ENCODE peak calls at places on chromosomes 3 and 15, in six cellular contexts. S is dorsolateral prefrontal cortex, U is upper lobe of left lung, P is lower leg skin, O is pancreas, Z is lower lobe of right lung. W is an unnamed sample.

GRCh38 chr3:145183261-145183660 is 977.7 kb downstream of the PLOD2 start:
- DNase-seq in S (no peak), U (no peak), P (no peak), O (no peak), Z (no peak), W (no peak)

GRCh38 chr3:53181528-53181927 is 20.5 kb downstream of the PRKCD start:
- DNase-seq in S (no peak), U (no peak), P (no peak), O (no peak), Z (no peak), W (no peak)

GRCh38 chr15:77674327-77674726 is 41.6 kb upstream of the LINGO1 start:
- DNase-seq in S (no peak), U (no peak), P (no peak), O (no peak), Z (no peak), W (no peak)

GRCh38 chr3:71881732-71882131 is 96.8 kb upstream of the PROK2 start:
- DNase-seq in S (no peak), U (no peak), P (no peak), O (no peak), Z (no peak), W (no peak)

GRCh38 chr3:102225407-102226132 is 209.2 kb upstream of the ZPLD1 start:
- DNase-seq in S (no peak), U (no peak), P (no peak), O (no peak), Z (no peak), W (no peak)

GRCh38 chr15:63530235-63530634 is 25.8 kb downstream of the USP3 start:
- DNase-seq in S (no peak), U (no peak), P (no peak), O (no peak), Z (no peak), W (no peak)

GRCh38 chr15:25863067-25863967 is at the start of gene ATP10A:
- DNase-seq in S (no peak), U (peak), P (no peak), O (no peak), Z (peak), W (no peak)

GRCh38 chr3:69723389-69723788 is 15.9 kb upstream of the MITF start:
- DNase-seq in S (no peak), U (no peak), P (no peak), O (no peak), Z (no peak), W (no peak)

GRCh38 chr3:112427123-112427522 is 72.1 kb downstream of the BTLA start:
- DNase-seq in S (no peak), U (no peak), P (no peak), O (no peak), Z (no peak), W (no peak)

GRCh38 chr3:62923092-62923491 is 47.9 kb upstream of the CADPS start:
- DNase-seq in S (no peak), U (no peak), P (no peak), O (no peak), Z (no peak), W (no peak)

GRCh38 chr3:38084019-38084968 is 45.3 kb downstream of the DLEC1 start:
- DNase-seq in S (no peak), U (no peak), P (no peak), O (no peak), Z (no peak), W (no peak)

GRCh38 chr3:31423522-31423921 is 109.2 kb upstream of the STT3B start:
- DNase-seq in S (no peak), U (no peak), P (no peak), O (no peak), Z (no peak), W (no peak)

GRCh38 chr3:58719684-58720083 is 53.1 kb upstream of the FAM3D start:
- DNase-seq in S (no peak), U (no peak), P (no peak), O (no peak), Z (no peak), W (no peak)

GRCh38 chr15:57743424-57743823 is 36.9 kb downstream of the POLR2M start:
- DNase-seq in S (no peak), U (no peak), P (no peak), O (no peak), Z (no peak), W (no peak)

DNA sequence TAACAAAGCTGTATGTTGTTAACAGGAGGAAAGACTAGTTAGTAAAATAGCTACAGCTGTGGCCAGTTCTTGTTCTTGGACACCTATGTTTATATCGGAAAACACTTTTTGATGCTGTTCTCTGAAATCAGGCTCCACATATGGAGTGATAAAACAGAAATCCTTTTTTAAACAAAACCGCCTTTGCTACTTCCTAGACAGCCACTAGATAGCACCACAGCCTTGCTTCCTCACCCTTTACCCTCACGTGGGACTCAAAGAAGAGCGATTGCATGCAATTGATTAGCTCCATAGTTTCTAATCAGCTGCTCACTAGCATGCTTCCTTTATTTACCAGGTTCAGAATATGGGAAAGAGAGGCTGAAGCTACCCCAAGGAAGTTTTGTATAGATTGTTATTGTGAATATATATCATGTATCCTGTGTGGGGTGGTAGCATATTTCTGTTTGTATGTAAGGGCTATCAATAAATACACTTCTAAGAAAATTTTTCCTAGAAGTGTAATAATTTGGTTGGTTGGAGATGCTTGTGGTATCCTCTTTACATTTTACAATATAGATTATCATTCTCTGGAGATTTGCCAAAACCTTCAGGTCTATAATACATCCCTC is 4.3 kb upstream of the MTFMT start:
- DNase-seq in S (no peak), U (no peak), P (no peak), O (no peak), Z (no peak), W (no peak)
- TF ChIP-seq CTCF in S (peak), U (peak), P (no peak), O (no peak), Z (peak), W (no peak)

GRCh38 chr15:74337146-74337545 is 30.3 kb downstream of the CYP11A1 start:
- DNase-seq in S (no peak), U (no peak), P (no peak), O (no peak), Z (peak), W (no peak)

GRCh38 chr15:74337607-74338211 is 29.7 kb downstream of the CYP11A1 start:
- DNase-seq in S (no peak), U (no peak), P (no peak), O (no peak), Z (peak), W (no peak)

GRCh38 chr15:74334127-74334526 is 33.3 kb downstream of the CYP11A1 start:
- DNase-seq in S (no peak), U (no peak), P (no peak), O (no peak), Z (no peak), W (no peak)

GRCh38 chr15:74335396-74335795 is 32.0 kb downstream of the CYP11A1 start:
- DNase-seq in S (no peak), U (no peak), P (no peak), O (peak), Z (peak), W (no peak)

DNA sequence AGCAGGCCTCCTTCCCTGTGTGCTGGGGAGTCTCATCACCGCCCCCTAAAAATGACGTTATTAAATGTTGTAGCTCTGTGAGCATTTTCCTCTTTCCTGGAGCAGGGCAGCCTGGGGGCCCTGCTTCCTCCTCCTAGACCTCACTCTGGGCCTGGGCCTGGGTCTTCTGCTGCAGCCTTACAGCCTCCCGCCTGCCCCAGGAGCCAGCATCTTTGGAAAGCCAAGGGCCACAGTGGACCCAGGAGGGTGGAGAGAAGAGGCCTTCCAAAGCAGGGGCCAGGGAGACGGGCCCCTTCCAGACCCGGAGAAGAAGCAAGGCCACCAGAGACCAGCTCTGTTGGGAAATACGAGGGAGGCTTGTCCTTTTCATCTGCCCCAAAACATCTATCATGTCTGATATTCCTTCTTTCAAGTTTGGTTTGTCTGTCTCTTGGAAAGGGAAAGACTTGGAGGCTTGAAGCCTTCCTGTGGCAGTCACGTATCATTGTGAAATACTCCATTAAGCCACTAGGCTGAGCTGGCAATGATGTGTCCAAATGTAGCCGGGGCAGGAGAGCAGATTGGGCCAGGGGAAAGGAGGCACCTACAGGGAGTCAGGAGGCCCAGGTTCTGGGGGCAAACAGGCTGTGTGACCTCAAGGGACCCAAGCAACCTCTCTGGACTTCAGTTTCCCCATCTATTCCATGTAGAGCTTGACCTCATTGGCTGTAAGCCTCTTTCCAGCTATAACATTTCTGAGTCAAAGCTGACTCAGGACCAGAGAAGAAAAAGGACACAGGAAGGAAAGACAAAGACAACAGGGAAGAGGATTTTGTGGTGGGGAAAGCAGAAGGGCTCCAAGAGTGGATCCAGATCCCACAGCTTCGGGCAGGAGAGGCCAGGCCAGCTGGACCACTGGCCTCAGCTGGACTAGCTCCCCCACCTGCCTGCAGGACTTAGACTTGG is 31.1 kb downstream of the CYP11A1 start:
- DNase-seq in S (no peak), U (peak), P (no peak), O (no peak), Z (peak), W (no peak)
- TF ChIP-seq CTCF in S (no peak), U (no peak), P (no peak), O (no peak), Z (no peak), W (no peak)

GRCh38 chr15:60591491-60592385 is 112.8 kb upstream of the ICE2 start:
- DNase-seq in S (peak), U (peak), P (no peak), O (peak), Z (peak), W (no peak)

GRCh38 chr15:60592386-60593339 is 113.7 kb upstream of the ICE2 start:
- DNase-seq in S (peak), U (peak), P (peak), O (peak), Z (peak), W (peak)

GRCh38 chr15:60589253-60589652 is 110.3 kb upstream of the ICE2 start:
- DNase-seq in S (no peak), U (no peak), P (no peak), O (no peak), Z (no peak), W (no peak)

GRCh38 chr15:60589728-60590127 is 110.8 kb upstream of the ICE2 start:
- DNase-seq in S (no peak), U (no peak), P (no peak), O (no peak), Z (no peak), W (no peak)

GRCh38 chr15:60590935-60591490 is 112.1 kb upstream of the ICE2 start:
- DNase-seq in S (peak), U (peak), P (peak), O (peak), Z (peak), W (no peak)
- TF ChIP-seq CTCF in S (no peak), U (no peak), P (no peak), O (no peak), Z (no peak), W (no peak)

GRCh38 chr3:126737527-126737926 is 33.5 kb downstream of the CHCHD6 start:
- DNase-seq in S (no peak), U (no peak), P (no peak), O (no peak), Z (no peak), W (no peak)
- TF ChIP-seq CTCF in S (no peak), U (no peak), P (no peak), O (no peak), Z (peak), W (no peak)